ENCODE peak calls at places on chromosome 7, in four cellular contexts. Q, W, L and H are unnamed samples.

GRCh38 chr7:116512524-116513188 is 12.2 kb upstream of the CAV1 start:
- DNase-seq in L (no peak), Q (no peak), W (no peak), H (no peak)

GRCh38 chr7:17058568-17058967 is 176.8 kb upstream of the AGR3 start:
- DNase-seq in W (no peak), L (no peak), Q (no peak), H (no peak)

GRCh38 chr7:71235263-71235662 is 103.3 kb downstream of the GALNT17 start:
- DNase-seq in W (no peak), L (no peak), Q (no peak), H (no peak)

GRCh38 chr7:8724080-8724718 is 290.8 kb downstream of the NXPH1 start:
- DNase-seq in W (peak), Q (peak), L (peak), H (no peak)

GRCh38 chr7:3011211-3011852 is 32.3 kb downstream of the CARD11 start:
- DNase-seq in W (no peak), Q (no peak), L (no peak), H (no peak)

GRCh38 chr7:36129048-36129534 is 24.0 kb upstream of the EEPD1 start:
- DNase-seq in Q (no peak), W (no peak), L (no peak), H (no peak)

GRCh38 chr7:26723140-26723539 is 141.2 kb downstream of the SKAP2 start:
- DNase-seq in W (no peak), L (no peak), Q (no peak), H (no peak)

GRCh38 chr7:69770613-69771012 is 172.3 kb downstream of the AUTS2 start:
- DNase-seq in W (no peak), L (no peak), Q (no peak), H (no peak)

GRCh38 chr7:7922684-7923385 is 45.8 kb upstream of the GLCCI1 start:
- DNase-seq in Q (no peak), W (no peak), L (no peak), H (no peak)

GRCh38 chr7:155744931-155745683 is 67.2 kb downstream of the SHH start:
- DNase-seq in Q (no peak), W (no peak), L (no peak), H (no peak)

GRCh38 chr7:143979359-143979758 is 20.8 kb upstream of the OR6B1 start:
- DNase-seq in L (no peak), W (no peak), Q (no peak), H (no peak)

GRCh38 chr7:32462451-32462850 is 27.7 kb downstream of the LSM5 start:
- DNase-seq in Q (no peak), W (no peak), L (no peak), H (no peak)

GRCh38 chr7:78037603-78038002 is 239.0 kb downstream of the PHTF2 start:
- DNase-seq in Q (no peak), L (no peak), W (no peak), H (no peak)

GRCh38 chr7:141660259-141660658 is 41.7 kb downstream of the DENND11 start:
- DNase-seq in Q (no peak), W (no peak), L (no peak), H (no peak)

GRCh38 chr7:115145512-115145911 is 223.6 kb downstream of the MDFIC start:
- DNase-seq in W (no peak), Q (no peak), L (no peak), H (no peak)

GRCh38 chr7:13044309-13044708 is 356.9 kb downstream of the ARL4A start:
- DNase-seq in Q (no peak), W (no peak), L (peak), H (no peak)

GRCh38 chr7:479115-479947 is 40.3 kb downstream of the PDGFA start:
- DNase-seq in L (no peak), Q (no peak), W (no peak), H (no peak)

GRCh38 chr7:158111556-158111880 is 476.1 kb downstream of the PTPRN2 start:
- DNase-seq in W (no peak), Q (no peak), L (no peak), H (no peak)